ENCODE peak calls at places on chromosome 1, in six cellular contexts. O is endothelial cell of umbilical vein; W is naive thymus-derived CD4-positive, alpha-beta T cell; E is H7; V is MM.1S; D is left lung. T is an unnamed sample.

GRCh38 chr1:49102752-49103151 is 326.1 kb upstream of the BEND5 start:
- DNase-seq in W (no peak), O (no peak), V (peak), E (no peak), D (no peak), T (no peak)

GRCh38 chr1:2982615-2983318 is 38.5 kb upstream of the ACTRT2 start:
- DNase-seq in D (peak), O (no peak), E (no peak), W (no peak), V (no peak), T (no peak)

GRCh38 chr1:226962421-226963391 is 22.6 kb downstream of the COQ8A start:
- DNase-seq in O (no peak), E (no peak), V (no peak), W (no peak), D (no peak), T (no peak)

GRCh38 chr1:33244809-33245186 is 11.5 kb upstream of the ZNF362 start:
- DNase-seq in E (no peak), O (no peak), V (no peak), W (no peak), D (no peak), T (no peak)

GRCh38 chr1:153626929-153627796 is at the start of gene S100A13:
- DNase-seq in W (no peak), D (no peak), V (no peak), O (peak), E (peak), T (no peak)

GRCh38 chr1:241841661-241842060 is 6.3 kb upstream of the EXO1 start:
- DNase-seq in D (no peak), O (no peak), V (no peak), W (no peak), E (no peak), T (no peak)

GRCh38 chr1:180151508-180151907 is 3.2 kb upstream of the QSOX1 start:
- DNase-seq in O (peak), V (no peak), D (no peak), W (no peak), E (no peak), T (no peak)

GRCh38 chr1:165424454-165425283 is 20.3 kb downstream of the RXRG start:
- DNase-seq in D (no peak), V (peak), O (no peak), E (no peak), W (peak), T (peak)

GRCh38 chr1:19758227-19758830 is 41.4 kb downstream of the TMCO4 start:
- DNase-seq in V (peak), E (no peak), O (no peak), D (no peak), W (no peak), T (no peak)

GRCh38 chr1:91795601-91796389 is 90.2 kb downstream of the TGFBR3 start:
- DNase-seq in V (no peak), O (peak), W (no peak), D (no peak), E (no peak), T (no peak)

GRCh38 chr1:199857516-199857915 is 170.0 kb upstream of the NR5A2 start:
- DNase-seq in E (no peak), O (no peak), V (no peak), D (no peak), W (no peak), T (no peak)

GRCh38 chr1:8965121-8965820 is 19.6 kb downstream of the CA6 start:
- DNase-seq in D (no peak), V (no peak), W (no peak), O (no peak), E (no peak), T (no peak)

GRCh38 chr1:12566484-12567287 is 51.3 kb downstream of the DHRS3 start:
- DNase-seq in D (peak), O (no peak), E (no peak), V (no peak), W (no peak), T (no peak)

GRCh38 chr1:27785763-27786162 is 12.7 kb downstream of the STX12 start:
- DNase-seq in E (no peak), D (no peak), W (no peak), V (no peak), O (peak), T (no peak)

GRCh38 chr1:201475915-201476669 is 7.1 kb upstream of the PHLDA3 start:
- DNase-seq in V (no peak), O (no peak), W (no peak), D (no peak), E (no peak), T (no peak)

DNA sequence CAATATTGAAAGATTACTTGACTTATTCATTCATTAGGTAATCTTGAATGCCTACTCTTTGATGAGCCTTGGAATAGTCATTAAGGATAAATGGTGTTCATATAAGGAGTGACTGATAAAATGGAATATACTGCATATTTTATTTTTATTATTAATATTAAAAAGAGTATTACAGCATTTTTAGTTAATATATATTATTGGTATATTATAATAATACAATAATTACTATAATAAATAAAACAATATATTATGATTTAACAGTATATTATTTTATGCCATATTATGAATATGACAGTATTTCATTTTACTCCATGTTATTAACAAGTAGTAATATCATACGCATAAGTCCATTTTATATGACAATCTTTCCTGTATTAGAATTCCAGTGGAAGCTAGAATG is 490.8 kb upstream of the NFIA start:
- DNase-seq in E (no peak), D (no peak), W (no peak), V (no peak), O (no peak), T (no peak)
- H3K4me3 ChIP-seq in E (no peak), D (no peak), W (no peak), V (no peak), O (no peak), T (no peak)

DNA sequence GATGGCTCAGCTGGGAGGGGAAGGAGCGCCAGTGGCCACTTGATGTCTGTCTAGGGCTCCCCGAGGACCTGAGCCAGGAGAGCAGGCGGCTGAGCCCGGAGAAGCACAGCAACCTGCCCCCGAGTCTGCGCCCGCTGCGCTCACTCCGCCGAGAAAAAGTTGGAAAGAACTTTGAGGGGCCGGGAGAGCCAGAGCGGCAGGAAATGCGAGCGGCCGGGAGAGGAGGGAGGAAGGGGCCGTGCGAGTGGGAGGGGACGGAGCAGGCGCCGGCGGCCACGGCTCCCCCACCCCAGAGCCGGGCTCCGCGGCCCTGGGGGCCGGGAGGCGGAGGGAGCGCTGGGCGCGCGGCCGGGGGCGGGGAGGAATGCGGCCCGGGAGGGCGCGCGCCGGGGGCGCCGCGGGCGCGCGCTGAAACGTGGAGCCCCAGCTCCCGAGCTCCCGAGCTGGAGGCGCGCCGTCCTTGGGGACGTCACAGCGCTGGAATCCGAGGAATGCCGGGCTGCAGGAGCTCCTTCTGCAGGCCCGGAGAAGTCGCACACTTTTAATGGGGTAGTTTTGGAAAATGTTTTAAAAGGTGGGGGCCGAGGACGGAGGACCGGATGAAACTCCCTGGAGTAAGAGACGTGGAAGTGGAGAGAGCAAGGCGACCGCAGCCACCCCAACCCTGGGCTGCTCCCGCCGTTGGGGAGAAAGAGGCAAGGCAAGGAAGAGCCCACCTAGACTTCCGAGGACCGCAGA is at the start of gene PTPN14:
- DNase-seq in D (peak), W (no peak), E (peak), V (no peak), O (peak), T (no peak)
- H3K4me3 ChIP-seq in D (peak), W (no peak), E (peak), V (peak), O (peak), T (no peak)

GRCh38 chr1:44270666-44271628 is 57.7 kb downstream of the DMAP1 start:
- DNase-seq in W (no peak), D (no peak), O (no peak), E (no peak), V (no peak), T (no peak)
- H3K4me3 ChIP-seq in W (no peak), D (no peak), O (no peak), E (no peak), V (no peak), T (no peak)

DNA sequence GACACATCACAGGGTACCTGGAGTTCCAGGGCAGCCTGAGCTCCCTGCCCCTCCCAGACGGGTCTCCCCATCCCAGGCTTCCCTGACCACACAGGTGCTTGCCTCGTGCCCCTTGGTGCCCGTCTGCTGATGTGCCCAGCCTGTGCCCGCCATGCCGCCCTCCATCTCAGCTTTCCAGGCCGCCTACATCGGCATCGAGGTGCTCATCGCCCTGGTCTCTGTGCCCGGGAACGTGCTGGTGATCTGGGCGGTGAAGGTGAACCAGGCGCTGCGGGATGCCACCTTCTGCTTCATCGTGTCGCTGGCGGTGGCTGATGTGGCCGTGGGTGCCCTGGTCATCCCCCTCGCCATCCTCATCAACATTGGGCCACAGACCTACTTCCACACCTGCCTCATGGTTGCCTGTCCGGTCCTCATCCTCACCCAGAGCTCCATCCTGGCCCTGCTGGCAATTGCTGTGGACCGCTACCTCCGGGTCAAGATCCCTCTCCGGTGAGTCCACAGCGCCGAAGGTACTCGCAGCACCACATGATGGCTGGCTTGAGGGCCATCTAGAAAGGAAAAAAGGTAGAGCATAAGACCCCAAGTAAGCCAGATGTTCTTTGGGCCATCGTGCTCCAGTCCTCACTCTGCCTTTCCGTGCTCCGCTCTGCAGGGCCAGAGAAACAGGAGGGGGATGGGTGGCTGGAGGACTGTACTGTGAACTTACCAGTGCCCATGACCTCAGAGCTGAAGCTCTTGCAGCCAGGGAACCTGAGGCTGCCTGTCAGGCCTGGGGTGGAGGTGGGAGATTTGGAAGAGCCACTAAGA is 1.4 kb downstream of the ADORA1 start:
- DNase-seq in E (peak), V (no peak), D (no peak), O (no peak), W (no peak), T (no peak)
- H3K4me3 ChIP-seq in E (peak), V (peak), D (peak), O (no peak), W (no peak), T (no peak)

DNA sequence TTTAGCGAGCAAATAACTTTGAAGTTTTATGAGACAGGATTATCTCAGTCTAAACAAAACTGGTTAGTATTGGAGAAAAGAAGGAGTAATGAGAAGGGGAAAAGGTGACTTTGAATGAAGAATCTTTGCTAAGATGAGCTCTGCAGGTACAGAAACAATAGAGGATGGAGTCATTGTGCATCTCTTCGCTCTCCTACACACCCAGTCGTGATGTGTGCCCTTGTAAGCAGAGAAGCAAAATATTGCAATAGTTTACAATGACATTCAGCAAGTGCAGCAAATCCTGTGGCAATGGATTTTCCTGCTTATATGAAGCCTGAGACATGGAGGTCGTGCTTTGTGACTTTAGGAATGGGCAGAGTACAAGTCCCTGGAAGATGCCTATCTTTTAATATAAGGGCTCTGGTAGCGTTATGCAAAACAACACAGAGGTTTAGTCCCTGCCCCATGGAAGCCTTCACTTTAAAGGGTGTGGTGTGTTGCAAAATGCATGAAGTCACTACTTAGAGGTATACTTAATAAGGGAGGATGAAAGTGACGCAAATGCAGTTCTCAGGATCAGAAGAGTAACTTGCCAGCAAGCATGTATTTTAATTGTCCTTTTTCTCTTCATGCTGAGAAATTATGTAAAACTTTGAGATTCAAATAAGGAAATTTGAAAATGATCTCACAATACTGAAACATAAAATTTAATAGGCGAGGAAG is 88.0 kb upstream of the IVNS1ABP start:
- DNase-seq in D (no peak), E (no peak), O (no peak), W (no peak), V (no peak), T (no peak)
- H3K4me3 ChIP-seq in D (no peak), E (no peak), O (no peak), W (no peak), V (no peak), T (no peak)

DNA sequence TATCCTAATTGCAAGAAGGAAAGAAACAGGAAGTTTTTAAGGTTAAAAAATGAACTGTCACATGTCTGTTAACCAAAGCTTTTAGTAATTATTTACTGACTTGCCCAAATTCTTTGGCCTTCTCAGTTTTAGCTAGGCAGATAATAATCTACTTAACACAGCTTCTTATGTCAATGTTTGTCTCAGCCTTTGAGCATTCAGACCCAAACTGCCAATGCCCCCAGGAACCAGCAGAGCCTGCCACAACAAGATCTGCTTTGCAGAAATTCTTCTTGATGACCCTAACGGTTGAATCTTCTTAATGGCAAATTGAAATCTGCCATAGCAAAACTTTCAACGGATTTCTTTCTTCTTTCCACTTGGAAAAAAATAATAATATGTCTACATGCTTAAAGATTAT is 792.4 kb upstream of the ADGRL2 start:
- DNase-seq in E (no peak), W (no peak), V (no peak), D (no peak), O (no peak), T (no peak)
- H3K4me3 ChIP-seq in E (no peak), W (no peak), V (no peak), D (no peak), O (no peak), T (no peak)

DNA sequence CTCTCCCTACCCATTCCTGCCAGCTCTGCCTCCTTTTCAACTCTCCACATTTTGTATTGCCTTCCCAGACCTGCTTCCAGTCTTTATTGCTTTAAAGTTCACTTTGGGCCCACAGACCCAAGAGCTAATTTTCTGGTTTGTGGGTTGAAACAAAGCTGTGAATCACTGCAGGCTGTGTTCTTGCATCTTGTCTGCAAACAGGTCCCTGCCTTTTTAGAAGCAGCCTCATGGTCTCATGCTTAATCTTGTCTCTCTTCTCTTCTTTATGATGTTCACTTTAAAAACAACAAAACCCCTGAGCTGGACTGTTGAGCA is 3.8 kb downstream of the BTG2 start:
- DNase-seq in E (no peak), D (no peak), W (no peak), O (no peak), V (no peak), T (peak)
- H3K4me3 ChIP-seq in E (no peak), D (peak), W (peak), O (no peak), V (no peak), T (peak)

GRCh38 chr1:10765734-10766478 is 30.5 kb downstream of the CASZ1 start:
- DNase-seq in E (no peak), W (no peak), D (no peak), O (no peak), V (no peak), T (no peak)

GRCh38 chr1:10767282-10767681 is 29.2 kb downstream of the CASZ1 start:
- DNase-seq in E (no peak), V (no peak), D (peak), O (no peak), W (no peak), T (no peak)

GRCh38 chr1:10771789-10772188 is 24.7 kb downstream of the CASZ1 start:
- DNase-seq in V (no peak), D (peak), W (no peak), E (no peak), O (no peak), T (no peak)

GRCh38 chr1:10765304-10765703 is 31.1 kb downstream of the CASZ1 start:
- DNase-seq in E (no peak), W (no peak), O (no peak), V (no peak), D (no peak), T (no peak)

DNA sequence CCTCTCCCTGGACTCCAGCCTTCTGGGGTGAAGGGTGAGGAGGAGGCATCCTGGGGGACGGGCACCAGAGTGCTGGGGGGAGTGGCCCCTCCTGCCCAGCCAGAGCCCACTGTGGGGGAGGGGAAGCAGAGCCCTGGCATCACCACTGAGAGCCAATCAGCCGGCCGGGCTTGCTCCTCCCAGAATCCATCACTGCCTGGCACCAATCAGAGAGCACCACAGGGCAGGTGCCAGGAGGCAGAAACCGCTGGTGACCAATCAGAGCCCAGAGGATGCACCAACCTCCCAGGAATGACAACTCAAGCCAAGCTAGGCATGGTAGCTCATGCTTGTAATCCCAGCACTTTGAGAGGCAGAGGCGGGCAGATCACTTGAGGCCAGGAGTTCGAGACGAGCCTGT is 27.9 kb downstream of the CASZ1 start:
- DNase-seq in V (no peak), O (no peak), E (no peak), W (no peak), D (peak), T (no peak)
- H3K4me3 ChIP-seq in V (no peak), O (no peak), E (no peak), W (no peak), D (no peak), T (no peak)

DNA sequence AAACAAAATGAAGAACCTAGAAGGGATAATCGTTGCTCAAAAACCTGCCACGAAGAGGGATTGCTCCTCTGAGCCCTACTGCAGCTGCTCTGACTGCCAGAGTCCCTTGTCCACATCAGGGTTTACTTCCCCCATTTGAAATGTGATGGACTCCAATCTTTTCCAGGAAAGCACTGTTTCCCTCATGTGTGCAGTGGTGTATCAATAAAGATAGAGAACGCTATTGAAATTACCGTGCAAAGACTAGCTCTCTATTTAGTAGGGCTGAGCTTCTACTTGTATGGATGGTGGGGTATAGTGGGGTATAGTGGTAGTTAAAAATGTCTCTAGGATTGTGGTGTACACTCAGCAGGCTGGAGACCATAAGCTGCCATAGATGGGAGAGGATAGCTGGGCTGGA is 3.7 kb downstream of the TMCO2 start:
- DNase-seq in V (no peak), O (no peak), E (no peak), D (no peak), W (no peak), T (no peak)
- H3K4me3 ChIP-seq in V (no peak), O (no peak), E (no peak), D (no peak), W (no peak), T (no peak)

GRCh38 chr1:31725777-31726535 is 22.1 kb upstream of the COL16A1 start:
- DNase-seq in W (no peak), D (peak), V (peak), E (peak), O (no peak), T (no peak)

GRCh38 chr1:31727849-31728248 is 24.0 kb upstream of the COL16A1 start:
- DNase-seq in V (no peak), D (peak), W (no peak), O (no peak), E (peak), T (no peak)

GRCh38 chr1:31725134-31725533 is 21.3 kb upstream of the COL16A1 start:
- DNase-seq in O (no peak), V (no peak), E (peak), W (no peak), D (peak), T (no peak)

GRCh38 chr1:31727195-31727594 is 23.4 kb upstream of the COL16A1 start:
- DNase-seq in W (no peak), E (peak), V (no peak), D (peak), O (no peak), T (no peak)

DNA sequence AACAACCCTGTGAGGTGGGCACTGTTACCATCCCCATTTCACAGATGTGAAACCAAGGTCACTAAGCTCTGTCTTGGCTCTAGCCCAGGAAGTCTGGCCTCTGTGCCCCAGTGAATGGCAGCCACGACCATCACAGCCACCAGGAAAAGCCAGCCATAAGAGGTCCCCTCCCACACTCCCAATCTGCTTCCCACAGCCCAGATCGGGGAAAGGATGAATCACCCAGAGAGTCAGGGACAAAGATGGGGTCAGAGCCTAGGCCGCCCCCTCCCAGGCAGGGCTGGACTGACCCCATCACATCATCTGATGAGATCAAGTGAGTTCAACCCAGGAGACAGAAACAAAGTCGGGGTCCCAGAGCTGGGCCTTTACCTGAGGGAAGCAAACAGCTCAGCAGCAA is 22.9 kb upstream of the COL16A1 start:
- DNase-seq in D (no peak), V (no peak), O (no peak), E (peak), W (no peak), T (no peak)
- H3K4me3 ChIP-seq in D (no peak), V (no peak), O (no peak), E (no peak), W (no peak), T (no peak)